ENCODE peak calls at places on chromosomes 13 and 19, in five cellular contexts. M is activated CD4-positive, alpha-beta T cell treated with anti-CD3 and anti-CD28 coated beads, Interleukin-2, amount 50 U/mL, for 1 hour; T is body of pancreas; N is mesendoderm; U is KG1. J is an unnamed sample.

GRCh38 chr13:26062853-26063444 is 11.1 kb upstream of the SHISA2 start:
- DNase-seq in M (peak; percentile 38), T (peak; percentile 25), N (peak; percentile 54), U (no peak), J (no peak)

GRCh38 chr19:12331211-12331941 is 2.1 kb downstream of the ZNF563 start:
- DNase-seq in M (peak; percentile 40), T (no peak), N (no peak), U (no peak), J (no peak)

GRCh38 chr13:80214521-80214941 is 126.4 kb downstream of the SPRY2 start:
- DNase-seq in M (no peak), T (no peak), N (peak; percentile 87), U (no peak), J (no peak)

GRCh38 chr13:94829801-94830200 is 117.5 kb upstream of the SOX21 start:
- DNase-seq in M (no peak), T (no peak), N (no peak), U (no peak), J (no peak)

GRCh38 chr13:45108716-45109706 is 11.3 kb upstream of the GTF2F2 start:
- DNase-seq in M (no peak), T (no peak), N (no peak), U (no peak), J (no peak)

GRCh38 chr19:46404884-46405658 is 8.3 kb downstream of the CCDC8 start:
- DNase-seq in M (no peak), T (no peak), N (peak; percentile 82), U (no peak), J (no peak)

GRCh38 chr19:41792513-41793413 is 3.6 kb upstream of the CEACAM3 start:
- DNase-seq in M (peak; percentile 41), T (peak; percentile 63), N (peak; percentile 63), U (no peak), J (peak; percentile 67)

GRCh38 chr13:102517959-102518358 is 78.8 kb upstream of the TPP2 start:
- DNase-seq in M (no peak), T (no peak), N (no peak), U (no peak), J (no peak)

GRCh38 chr19:45311640-45312039 is 11.0 kb downstream of the CKM start:
- DNase-seq in M (no peak), T (no peak), N (no peak), U (no peak), J (no peak)

GRCh38 chr19:46493236-46494114 is 2.2 kb downstream of the PNMA8B start:
- DNase-seq in M (peak; percentile 34), T (no peak), N (peak; percentile 54), U (no peak), J (peak; percentile 72)

GRCh38 chr19:543912-544608 is at the start of gene GZMM:
- DNase-seq in M (peak; percentile 75), T (no peak), N (no peak), U (no peak), J (peak; percentile 84)

GRCh38 chr13:44336934-44337333 is 36.7 kb upstream of the SERP2 start:
- DNase-seq in M (no peak), T (no peak), N (no peak), U (no peak), J (no peak)

GRCh38 chr13:44693156-44693826 is 117.2 kb upstream of the TSC22D1 start:
- DNase-seq in M (no peak), T (no peak), N (no peak), U (no peak), J (no peak)

GRCh38 chr19:10544242-10544752 is 593 bp downstream of the ATG4D start:
- DNase-seq in M (no peak), T (peak; percentile 74), N (peak; percentile 42), U (no peak), J (no peak)

GRCh38 chr13:32811297-32811800 is 204.9 kb upstream of the KL start:
- DNase-seq in M (no peak), T (no peak), N (no peak), U (peak; percentile 14), J (peak; percentile 51)

GRCh38 chr19:5826531-5827341 is 12.8 kb downstream of the FUT6 start:
- DNase-seq in M (no peak), T (peak; percentile 94), N (peak; percentile 76), U (no peak), J (no peak)

GRCh38 chr13:40668335-40668734 is 1.9 kb upstream of the FOXO1 start:
- DNase-seq in M (peak; percentile 23), T (no peak), N (peak; percentile 69), U (no peak), J (peak; percentile 43)

GRCh38 chr13:39306639-39307589 is 268.7 kb downstream of the NHLRC3 start:
- DNase-seq in M (no peak), T (no peak), N (no peak), U (no peak), J (no peak)

GRCh38 chr19:6238643-6239281 is 41.0 kb downstream of the MLLT1 start:
- DNase-seq in M (no peak), T (peak; percentile 60), N (no peak), U (no peak), J (no peak)

GRCh38 chr19:55283548-55284393 is at the start of gene BRSK1:
- DNase-seq in M (peak; percentile 48), T (peak; percentile 48), N (peak; percentile 92), U (no peak), J (peak; percentile 53)

GRCh38 chr19:39870171-39870971 is 24.2 kb upstream of the FBL start:
- DNase-seq in M (no peak), T (no peak), N (peak; percentile 40), U (no peak), J (no peak)

GRCh38 chr13:109874444-109874920 is 88.1 kb upstream of the IRS2 start:
- DNase-seq in M (no peak), T (no peak), N (no peak), U (no peak), J (no peak)

GRCh38 chr13:76210262-76210661 is 574.1 kb downstream of the LMO7 start:
- DNase-seq in M (no peak), T (no peak), N (no peak), U (no peak), J (no peak)

GRCh38 chr13:109160887-109161669 is 531.7 kb downstream of the MYO16 start:
- DNase-seq in M (no peak), T (no peak), N (peak; percentile 70), U (no peak), J (no peak)

GRCh38 chr13:38382946-38383345 is 33.3 kb downstream of the UFM1 start:
- DNase-seq in M (no peak), T (no peak), N (no peak), U (no peak), J (no peak)